ENCODE peak calls at places on chromosomes 4 and X, in ten cellular contexts. I is activated T-helper 1 cell treated with anti-CD3 and anti-CD28 coated beads, Interleukin-2, amount 50 U/mL, for 16 hours; S is frontal cortex; D is HFFc6; Z is OCI-LY7; N is activated CD8-positive, alpha-beta memory T cell treated with anti-CD3 and anti-CD28 coated beads, Interleukin-2, amount 50 U/mL, for 48 hours; L is WTC11; K is T-helper 1 cell; G is breast epithelium; J is immature natural killer cell. O is an unnamed sample.

GRCh38 chrX:19640693-19641374 is 125.5 kb upstream of the MAP3K15 start:
- DNase-seq in I (no peak), S (no peak), D (no peak), Z (no peak), N (no peak), L (no peak), K (no peak), G (no peak), J (no peak), O (no peak)

GRCh38 chr4:40333921-40334352 is 1.2 kb upstream of the CHRNA9 start:
- DNase-seq in I (no peak), S (no peak), D (peak), Z (no peak), N (no peak), L (no peak), K (no peak), G (no peak), J (no peak), O (peak)

GRCh38 chrX:133685806-133686205 is 270.5 kb upstream of the GPC4 start:
- DNase-seq in I (no peak), S (no peak), D (no peak), Z (no peak), N (no peak), L (no peak), K (no peak), G (no peak), J (no peak), O (no peak)

GRCh38 chrX:17039826-17040225 is 93.4 kb downstream of the REPS2 start:
- DNase-seq in I (no peak), S (no peak), D (no peak), Z (no peak), N (no peak), L (no peak), K (no peak), G (no peak), J (no peak), O (no peak)

GRCh38 chr4:168923526-168924194 is 86.4 kb downstream of the CBR4 start:
- DNase-seq in I (no peak), S (peak), D (peak), Z (peak), N (peak), L (peak), K (peak), G (no peak), J (peak), O (peak)

GRCh38 chr4:186201535-186202230 is 10.3 kb downstream of the CYP4V2 start:
- DNase-seq in I (peak), S (no peak), D (peak), Z (peak), N (peak), L (peak), K (peak), G (no peak), J (peak), O (peak)

GRCh38 chrX:22194207-22194606 is 78.5 kb upstream of the CBLL2 start:
- DNase-seq in I (no peak), S (no peak), D (no peak), Z (no peak), N (no peak), L (no peak), K (no peak), G (no peak), J (no peak), O (no peak)

GRCh38 chr4:5780831-5781480 is 70.0 kb downstream of the EVC start:
- DNase-seq in I (no peak), S (no peak), D (peak), Z (no peak), N (peak), L (no peak), K (no peak), G (no peak), J (no peak), O (peak)

GRCh38 chrX:132171881-132172280 is 44.1 kb upstream of the FRMD7 start:
- DNase-seq in I (no peak), S (no peak), D (no peak), Z (no peak), N (no peak), L (no peak), K (no peak), G (no peak), J (no peak), O (no peak)

GRCh38 chr4:47913858-47914218 is 545 bp downstream of the NFXL1 start:
- DNase-seq in I (no peak), S (no peak), D (no peak), Z (peak), N (peak), L (peak), K (peak), G (no peak), J (no peak), O (no peak)

GRCh38 chr4:7624361-7624760 is 189.6 kb upstream of the PSAPL1 start:
- DNase-seq in I (no peak), S (no peak), D (no peak), Z (no peak), N (no peak), L (no peak), K (no peak), G (no peak), J (no peak), O (no peak)

GRCh38 chr4:56388311-56388710 is 1.0 kb upstream of the AASDH start:
- DNase-seq in I (no peak), S (no peak), D (no peak), Z (peak), N (no peak), L (no peak), K (no peak), G (no peak), J (no peak), O (peak)

GRCh38 chr4:174592256-174592984 is 70.1 kb upstream of the HPGD start:
- DNase-seq in I (no peak), S (no peak), D (no peak), Z (no peak), N (no peak), L (no peak), K (no peak), G (no peak), J (no peak), O (no peak)

GRCh38 chrX:11437642-11438379 is 144.6 kb downstream of the AMELX start:
- DNase-seq in I (no peak), S (no peak), D (peak), Z (peak), N (no peak), L (no peak), K (no peak), G (no peak), J (no peak), O (peak)

GRCh38 chr4:157607996-157608395 is 387.5 kb downstream of the GRIA2 start:
- DNase-seq in I (no peak), S (no peak), D (no peak), Z (no peak), N (no peak), L (no peak), K (no peak), G (no peak), J (no peak), O (no peak)

GRCh38 chr4:183348706-183349659 is 26.8 kb upstream of the CLDN24 start:
- DNase-seq in I (no peak), S (no peak), D (peak), Z (no peak), N (no peak), L (no peak), K (no peak), G (no peak), J (no peak), O (peak)

GRCh38 chr4:87132035-87132434 is 88.4 kb downstream of the KLHL8 start:
- DNase-seq in I (no peak), S (no peak), D (no peak), Z (peak), N (no peak), L (no peak), K (no peak), G (no peak), J (no peak), O (no peak)

O was measured in lung microvascular endothelial cell.